ENCODE peak calls at places on chromosome 1, in nine cellular contexts. Q is hepatocyte, T is WTC11, J is body of pancreas, C is stomach, F is kidney, K is thoracic aorta, A is thyroid gland, U is heart left ventricle. W is an unnamed sample.

GRCh38 chr1:165257969-165258459 is 98.5 kb downstream of the LMX1A start:
- DNase-seq in F (no peak), A (peak), T (peak), U (peak), J (peak), K (peak), Q (peak), C (peak), W (peak)

GRCh38 chr1:218642033-218642954 is 297.2 kb downstream of the TGFB2 start:
- DNase-seq in A (no peak), K (no peak), T (no peak), U (no peak), Q (no peak), C (no peak), J (no peak), F (no peak), W (no peak)

GRCh38 chr1:1041092-1041503 is 21.2 kb downstream of the AGRN start:
- DNase-seq in U (no peak), Q (no peak), J (no peak), K (no peak), C (no peak), T (peak), A (no peak), F (no peak), W (no peak)

GRCh38 chr1:188476606-188477005 is 1647.9 kb downstream of the PLA2G4A start:
- DNase-seq in J (no peak), F (no peak), A (no peak), K (no peak), T (no peak), Q (no peak), C (no peak), U (no peak), W (no peak)

GRCh38 chr1:82449671-82450070 is 648.9 kb downstream of the ADGRL2 start:
- DNase-seq in C (no peak), U (no peak), A (no peak), J (no peak), F (no peak), Q (no peak), K (no peak), T (no peak), W (no peak)

GRCh38 chr1:82819234-82819633 is 1018.5 kb downstream of the ADGRL2 start:
- DNase-seq in U (no peak), J (no peak), Q (no peak), F (no peak), T (no peak), C (no peak), A (no peak), K (no peak), W (no peak)

GRCh38 chr1:77370161-77370560 is 88.3 kb downstream of the AK5 start:
- DNase-seq in C (no peak), J (no peak), A (no peak), K (no peak), Q (no peak), T (no peak), F (no peak), U (no peak), W (no peak)

GRCh38 chr1:219304227-219305226 is 130.8 kb downstream of the LYPLAL1 start:
- DNase-seq in A (no peak), Q (no peak), C (no peak), J (peak), F (no peak), K (peak), T (no peak), U (peak), W (no peak)

GRCh38 chr1:247407180-247407616 is 8.8 kb upstream of the NLRP3 start:
- DNase-seq in U (no peak), J (peak), C (peak), F (peak), A (peak), K (no peak), T (no peak), Q (no peak), W (no peak)

GRCh38 chr1:15455522-15455921 is 1.0 kb upstream of the CELA2A start:
- DNase-seq in F (no peak), A (no peak), T (no peak), Q (no peak), K (no peak), J (peak), C (no peak), U (no peak), W (no peak)

GRCh38 chr1:20375563-20375962 is 84.9 kb downstream of the VWA5B1 start:
- DNase-seq in F (peak), K (no peak), T (no peak), U (no peak), C (no peak), A (no peak), Q (no peak), J (no peak), W (no peak)

GRCh38 chr1:232984577-232985425 is 34.4 kb downstream of the NTPCR start:
- DNase-seq in Q (no peak), K (no peak), T (no peak), C (no peak), U (no peak), J (no peak), F (no peak), A (no peak), W (no peak)

GRCh38 chr1:966603-967295 is 467 bp downstream of the PLEKHN1 start:
- DNase-seq in Q (peak), F (peak), J (peak), C (peak), A (peak), U (peak), K (no peak), T (peak), W (peak)

GRCh38 chr1:166868639-166869038 is 7.4 kb downstream of the TADA1 start:
- DNase-seq in J (no peak), K (no peak), A (no peak), C (no peak), F (peak), T (no peak), Q (no peak), U (no peak), W (no peak)

GRCh38 chr1:68140536-68140935 is 90.1 kb upstream of the DIRAS3 start:
- DNase-seq in U (no peak), J (no peak), K (no peak), T (no peak), F (no peak), Q (no peak), A (no peak), C (no peak), W (no peak)

GRCh38 chr1:8252266-8252951 is 65.5 kb upstream of the SLC45A1 start:
- DNase-seq in J (peak), T (no peak), A (peak), K (no peak), C (no peak), U (no peak), Q (no peak), F (no peak), W (no peak)

GRCh38 chr1:235275223-235275622 is 52.8 kb downstream of the ARID4B start:
- DNase-seq in U (no peak), F (no peak), Q (no peak), T (no peak), K (no peak), C (no peak), A (no peak), J (no peak), W (no peak)

GRCh38 chr1:226990133-226990716 is 50.1 kb downstream of the COQ8A start:
- DNase-seq in U (peak), K (no peak), J (peak), Q (peak), A (peak), T (no peak), F (peak), C (no peak), W (no peak)

GRCh38 chr1:199472025-199472424 is 555.5 kb upstream of the NR5A2 start:
- DNase-seq in Q (no peak), U (no peak), T (no peak), K (no peak), F (no peak), C (no peak), J (no peak), A (no peak), W (no peak)

GRCh38 chr1:203600782-203601513 is 25.7 kb upstream of the ATP2B4 start:
- DNase-seq in T (no peak), U (no peak), J (no peak), C (no peak), A (no peak), Q (peak), F (no peak), K (no peak), W (no peak)

GRCh38 chr1:9784508-9785133 is 39.1 kb downstream of the CLSTN1 start:
- DNase-seq in C (peak), T (peak), F (no peak), J (peak), U (peak), K (no peak), A (peak), Q (peak), W (peak)

GRCh38 chr1:17274186-17275170 is 25.6 kb downstream of the PADI3 start:
- DNase-seq in A (peak), K (no peak), C (peak), T (peak), J (peak), U (peak), F (no peak), Q (peak), W (peak)

GRCh38 chr1:156675715-156676311 is 1.4 kb downstream of the NES start:
- DNase-seq in K (no peak), A (no peak), C (no peak), U (peak), T (no peak), J (no peak), Q (no peak), F (no peak), W (peak)

DNA sequence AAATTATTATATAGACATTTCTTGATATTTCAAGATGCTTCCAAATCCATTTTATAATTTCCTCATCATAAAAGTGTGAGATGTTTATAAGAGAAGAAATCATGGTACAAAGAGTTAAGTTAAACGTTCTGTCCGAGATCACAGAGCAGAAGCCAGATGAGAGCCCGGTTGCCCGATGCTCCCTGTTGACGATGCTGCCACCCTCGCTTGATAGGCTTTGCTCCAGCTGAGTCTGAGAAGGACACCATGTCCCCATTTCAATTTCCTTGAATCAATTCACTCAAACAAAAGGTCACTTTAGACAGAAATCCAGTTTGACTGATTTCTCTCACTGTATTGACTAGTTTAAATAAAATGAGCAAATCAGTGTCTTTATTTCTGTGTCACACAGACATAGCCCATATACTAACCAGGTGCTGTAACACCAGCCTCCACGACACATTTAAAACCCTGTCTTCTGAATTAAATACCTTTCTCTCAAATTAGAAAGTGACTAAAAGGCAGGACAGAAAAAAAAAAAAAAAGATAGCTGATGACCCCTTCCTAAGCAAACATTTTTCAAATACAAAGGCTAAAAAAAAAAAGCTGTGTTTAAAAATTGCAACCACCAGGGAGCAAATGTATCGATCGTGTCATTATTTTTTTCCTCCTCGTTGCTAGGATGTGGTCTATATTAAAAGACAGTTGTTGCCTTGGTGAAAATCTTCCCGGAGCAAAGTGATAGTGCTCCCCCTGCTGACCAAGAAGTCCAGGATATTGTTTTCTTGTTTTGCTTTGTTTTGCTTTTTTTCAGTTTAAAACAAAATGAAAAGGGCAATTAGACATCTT is 35.2 kb downstream of the DNASE2B start:
- DNase-seq in C (peak), F (peak), K (no peak), U (peak), A (peak), T (peak), Q (peak), J (peak), W (peak)
- TF ChIP-seq CTCF in C (peak), F (peak), K (peak), U (peak), A (peak), T (peak), Q (peak), J (peak), W (peak)

GRCh38 chr1:51916587-51917405 is 38.3 kb upstream of the NRDC start:
- DNase-seq in Q (no peak), C (no peak), K (no peak), T (no peak), U (no peak), F (no peak), J (no peak), A (no peak), W (no peak)
- TF ChIP-seq CTCF in Q (no peak), C (no peak), K (no peak), T (no peak), U (no peak), F (no peak), J (no peak), A (no peak), W (no peak)

DNA sequence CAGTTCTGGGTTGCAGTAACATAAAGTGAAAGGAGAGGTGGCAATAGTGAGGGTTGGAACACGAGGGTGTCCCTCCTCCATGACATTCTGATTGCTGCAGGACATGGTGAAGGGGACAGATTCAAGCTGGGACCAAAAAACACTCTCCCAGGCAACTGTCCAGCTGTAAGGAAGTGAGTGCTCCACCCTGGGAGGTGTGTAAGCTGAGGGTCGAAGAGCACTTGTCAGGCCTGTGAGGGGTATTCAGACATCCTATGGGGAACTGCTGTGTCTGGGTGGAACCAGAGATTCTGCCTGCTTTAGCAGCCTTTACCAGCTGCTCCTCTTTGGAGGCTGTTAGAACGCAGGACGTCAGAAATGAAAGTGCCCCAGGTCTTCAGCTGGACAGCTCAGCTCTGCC is 212.1 kb downstream of the TRABD2B start:
- DNase-seq in C (no peak), K (no peak), F (no peak), J (no peak), T (no peak), U (no peak), A (no peak), Q (no peak), W (no peak)
- TF ChIP-seq CTCF in C (no peak), K (no peak), F (no peak), J (no peak), T (no peak), U (no peak), A (no peak), Q (no peak), W (no peak)

DNA sequence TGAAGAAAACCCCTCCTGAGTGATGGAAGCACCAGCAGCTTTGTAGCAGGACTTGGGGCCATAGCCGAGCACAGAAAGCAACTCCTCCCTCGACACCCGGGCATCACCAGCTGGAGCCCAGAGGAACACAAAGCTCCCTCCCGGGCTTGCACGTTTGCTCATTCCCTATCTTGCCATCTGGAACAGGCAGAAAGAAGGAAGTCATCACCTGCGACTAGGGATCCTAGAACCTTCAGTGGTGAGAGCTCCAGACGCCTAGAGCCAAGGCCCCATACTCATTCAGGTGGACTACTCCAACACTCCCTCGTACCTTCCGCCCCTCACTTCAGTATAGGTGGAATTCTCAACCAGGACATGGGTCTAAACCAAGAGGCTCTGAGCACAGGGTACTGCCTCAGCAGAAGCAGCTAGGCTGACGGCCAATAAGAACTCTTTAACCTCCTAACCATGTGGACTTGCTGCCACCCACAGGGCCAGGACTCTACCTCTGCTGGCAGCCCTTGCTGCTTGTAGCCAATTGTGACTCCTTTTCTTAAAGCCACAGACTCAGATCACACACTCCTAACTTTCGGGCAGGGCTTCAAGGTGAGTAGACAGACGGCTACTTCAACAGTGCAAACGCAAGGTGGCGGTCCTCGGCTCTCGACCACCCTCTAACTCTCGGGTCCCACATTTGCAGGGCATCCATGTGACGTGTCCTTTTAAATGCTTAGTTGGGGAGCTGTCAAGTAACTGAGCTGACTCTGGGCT is 65.4 kb downstream of the NPHP4 start:
- DNase-seq in A (no peak), U (no peak), K (no peak), Q (no peak), F (no peak), T (no peak), C (no peak), J (no peak), W (no peak)
- TF ChIP-seq CTCF in A (no peak), U (no peak), K (no peak), Q (no peak), F (no peak), T (no peak), C (no peak), J (no peak), W (no peak)

DNA sequence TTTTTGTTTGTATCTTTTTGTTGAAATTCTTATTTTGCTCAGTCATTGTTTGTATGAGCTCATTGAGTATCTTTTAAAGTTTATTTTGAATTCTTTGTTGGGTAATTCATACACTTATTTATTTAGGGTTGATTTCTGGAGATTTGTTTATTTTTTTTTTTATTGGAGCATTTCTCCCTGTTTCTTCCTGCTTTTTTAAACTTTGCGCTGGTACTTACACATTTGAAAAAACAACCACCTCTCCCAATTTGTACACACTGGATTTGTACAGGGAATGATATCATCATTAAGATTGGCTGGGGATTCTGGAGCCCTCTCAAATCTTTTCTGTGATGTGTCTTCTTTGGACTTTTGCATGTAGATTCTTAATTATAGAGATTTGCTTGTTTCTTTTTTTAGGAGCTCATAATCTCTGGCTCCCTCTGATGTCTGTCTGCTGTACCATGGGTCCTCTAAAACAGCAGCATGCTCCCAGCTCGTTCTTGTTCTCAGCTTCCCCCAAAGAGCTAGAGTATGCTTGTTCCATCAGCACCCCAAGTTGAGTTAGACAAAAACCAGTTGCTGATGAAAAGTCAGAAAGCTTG is 310.7 kb downstream of the DUSP10 start:
- DNase-seq in J (no peak), C (no peak), Q (no peak), A (no peak), K (no peak), T (no peak), U (no peak), F (no peak), W (no peak)
- TF ChIP-seq CTCF in J (no peak), C (no peak), Q (no peak), A (no peak), K (no peak), T (no peak), U (no peak), F (no peak), W (no peak)

DNA sequence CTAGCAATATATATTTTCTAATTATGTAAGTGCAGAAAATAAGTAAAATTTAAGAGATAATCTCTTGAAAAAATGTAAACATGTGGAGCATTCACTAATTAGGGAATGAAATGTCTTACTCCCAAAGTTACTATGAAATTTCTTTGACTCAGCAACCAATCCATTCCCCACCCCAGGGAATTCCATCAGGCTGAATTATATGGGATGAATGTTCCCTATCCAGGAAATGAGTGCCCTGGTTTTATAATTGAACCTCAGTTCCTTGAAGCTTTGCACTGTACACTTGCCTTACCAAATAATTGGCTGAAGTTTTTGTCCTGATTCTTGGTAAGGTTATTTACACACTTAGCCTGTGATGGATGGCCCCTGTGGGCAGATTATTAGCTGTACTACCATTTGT is 267.2 kb downstream of the DNM3 start:
- DNase-seq in F (no peak), T (no peak), K (no peak), Q (no peak), A (no peak), U (no peak), J (no peak), C (no peak), W (no peak)
- TF ChIP-seq CTCF in F (no peak), T (no peak), K (no peak), Q (no peak), A (no peak), U (no peak), J (no peak), C (no peak), W (no peak)

GRCh38 chr1:90723561-90724108 is 6.5 kb upstream of the BARHL2 start:
- DNase-seq in J (no peak), A (no peak), T (peak), U (no peak), Q (no peak), F (no peak), C (no peak), K (no peak), W (peak)
- TF ChIP-seq CTCF in J (no peak), A (no peak), T (peak), U (no peak), Q (peak), F (no peak), C (no peak), K (no peak), W (peak)

DNA sequence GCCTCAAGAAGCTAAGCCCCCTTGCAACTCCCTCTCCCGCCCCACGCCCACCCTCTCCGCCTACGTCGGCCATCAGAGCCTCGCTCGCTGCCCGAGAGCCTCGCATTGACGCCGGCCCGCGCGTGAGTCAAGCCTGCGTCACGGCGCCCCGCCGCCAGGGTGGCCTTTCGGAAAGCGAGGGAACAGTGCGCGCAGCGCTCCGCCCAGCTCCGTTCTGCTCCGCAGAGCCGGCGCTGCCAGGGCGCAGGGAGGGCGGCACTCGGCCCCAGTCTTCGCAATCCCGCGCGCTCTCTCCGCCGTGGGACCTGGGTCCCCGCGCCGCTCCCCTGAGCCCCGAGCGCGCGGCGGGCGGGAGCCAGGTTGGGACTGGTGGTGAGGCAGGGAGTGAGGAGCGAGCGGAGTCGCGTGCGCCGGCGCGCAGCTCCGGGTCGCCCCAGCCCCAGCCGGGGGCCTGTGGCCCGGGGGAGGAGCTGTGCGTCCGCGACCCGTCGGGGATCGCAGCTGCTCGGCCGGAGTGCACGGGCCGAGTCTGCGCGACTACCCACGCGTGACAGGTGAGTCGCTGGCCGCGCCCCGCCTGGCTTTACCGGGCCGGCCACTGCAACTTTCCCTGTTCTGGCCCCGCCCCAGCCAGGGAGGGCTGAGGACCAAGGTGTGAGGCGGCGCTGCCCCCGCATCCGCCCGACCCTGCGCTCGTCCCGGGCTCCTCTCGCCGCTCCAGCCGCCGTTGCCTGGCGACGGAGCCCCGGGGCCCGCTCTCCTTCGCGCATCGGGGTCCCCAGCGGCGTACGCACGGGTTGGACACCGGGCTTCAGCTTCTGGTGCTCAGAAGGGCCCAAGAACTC is at the start of gene SLC6A17:
- DNase-seq in Q (peak), J (peak), F (no peak), U (no peak), K (no peak), C (no peak), T (peak), A (peak), W (peak)
- TF ChIP-seq CTCF in Q (no peak), J (no peak), F (no peak), U (no peak), K (no peak), C (no peak), T (no peak), A (no peak), W (peak)